ENCODE peak calls at places on chromosomes 2 and 18, in five cellular contexts. One of them, this sample, is unnamed.

GRCh38 chr18:70335892-70336726 is 47.3 kb downstream of the SOCS6 start:
- DNase-seq in GM23338: no peak
- DNase-seq in HCT116: no peak
- DNase-seq in adrenal gland: no peak
- DNase-seq in DND-41: no peak
- DNase-seq in this sample: no peak

GRCh38 chr2:42977236-42978174 is 185.1 kb upstream of the HAAO start:
- DNase-seq in GM23338: no peak
- DNase-seq in HCT116: no peak
- DNase-seq in adrenal gland: no peak
- DNase-seq in DND-41: no peak
- DNase-seq in this sample: no peak

GRCh38 chr18:26511339-26512071 is 36.8 kb downstream of the KCTD1 start:
- DNase-seq in GM23338: no peak
- DNase-seq in HCT116: no peak
- DNase-seq in adrenal gland: no peak
- DNase-seq in DND-41: no peak
- DNase-seq in this sample: no peak

GRCh38 chr2:97546711-97547110 is 43.0 kb downstream of the ANKRD36B start:
- DNase-seq in GM23338: no peak
- DNase-seq in HCT116: no peak
- DNase-seq in adrenal gland: no peak
- DNase-seq in DND-41: no peak
- DNase-seq in this sample: no peak

GRCh38 chr2:240379089-240379636 is 56.3 kb upstream of the GPC1 start:
- DNase-seq in GM23338: no peak
- DNase-seq in HCT116: no peak
- DNase-seq in adrenal gland: no peak
- DNase-seq in DND-41: no peak
- DNase-seq in this sample: no peak

GRCh38 chr2:150676747-150677382 is 189.4 kb upstream of the RND3 start:
- DNase-seq in GM23338: no peak
- DNase-seq in HCT116: no peak
- DNase-seq in adrenal gland: no peak
- DNase-seq in DND-41: no peak
- DNase-seq in this sample: no peak

GRCh38 chr2:223971-224760 is 39.7 kb downstream of the SH3YL1 start:
- DNase-seq in GM23338: no peak
- DNase-seq in HCT116: no peak
- DNase-seq in adrenal gland: no peak
- DNase-seq in DND-41: no peak
- DNase-seq in this sample: no peak

GRCh38 chr2:190355968-190356657 is 12.7 kb downstream of the INPP1 start:
- DNase-seq in GM23338: no peak
- DNase-seq in HCT116: no peak
- DNase-seq in adrenal gland: peak; percentile 48
- DNase-seq in DND-41: no peak
- DNase-seq in this sample: no peak

GRCh38 chr2:88059979-88060906 is 4.7 kb upstream of the KRCC1 start:
- DNase-seq in GM23338: peak; percentile 77
- DNase-seq in HCT116: peak; percentile 32
- DNase-seq in adrenal gland: no peak
- DNase-seq in DND-41: peak; percentile 39
- DNase-seq in this sample: no peak

GRCh38 chr2:169562519-169562918 is 11.1 kb downstream of the FASTKD1 start:
- DNase-seq in GM23338: no peak
- DNase-seq in HCT116: no peak
- DNase-seq in adrenal gland: no peak
- DNase-seq in DND-41: no peak
- DNase-seq in this sample: no peak

GRCh38 chr18:48672671-48673340 is 134.0 kb downstream of the CTIF start:
- DNase-seq in GM23338: no peak
- DNase-seq in HCT116: no peak
- DNase-seq in adrenal gland: no peak
- DNase-seq in DND-41: peak; percentile 57
- DNase-seq in this sample: no peak

GRCh38 chr2:156350374-156351142 is 18.0 kb upstream of the NR4A2 start:
- DNase-seq in GM23338: no peak
- DNase-seq in HCT116: no peak
- DNase-seq in adrenal gland: no peak
- DNase-seq in DND-41: no peak
- DNase-seq in this sample: no peak

GRCh38 chr18:63848159-63848558 is 39.3 kb upstream of the SERPINB2 start:
- DNase-seq in GM23338: peak; percentile 77
- DNase-seq in HCT116: peak; percentile 66
- DNase-seq in adrenal gland: no peak
- DNase-seq in DND-41: peak; percentile 7
- DNase-seq in this sample: peak; percentile 44

GRCh38 chr18:67139899-67140298 is 376.6 kb downstream of the DSEL start:
- DNase-seq in GM23338: no peak
- DNase-seq in HCT116: no peak
- DNase-seq in adrenal gland: no peak
- DNase-seq in DND-41: no peak
- DNase-seq in this sample: no peak

GRCh38 chr2:135820003-135820618 is 16.9 kb downstream of the LCT start:
- DNase-seq in GM23338: no peak
- DNase-seq in HCT116: no peak
- DNase-seq in adrenal gland: no peak
- DNase-seq in DND-41: peak; percentile 97
- DNase-seq in this sample: no peak

GRCh38 chr18:42742976-42743755 is 372.3 kb downstream of the RIT2 start:
- DNase-seq in GM23338: peak; percentile 23
- DNase-seq in HCT116: no peak
- DNase-seq in adrenal gland: no peak
- DNase-seq in DND-41: no peak
- DNase-seq in this sample: no peak

GRCh38 chr2:171513719-171514160 is 8.5 kb upstream of the CYBRD1 start:
- DNase-seq in GM23338: peak; percentile 53
- DNase-seq in HCT116: no peak
- DNase-seq in adrenal gland: no peak
- DNase-seq in DND-41: no peak
- DNase-seq in this sample: no peak

GRCh38 chr2:10438688-10439087 is 9.4 kb downstream of the ODC1 start:
- DNase-seq in GM23338: no peak
- DNase-seq in HCT116: no peak
- DNase-seq in adrenal gland: no peak
- DNase-seq in DND-41: no peak
- DNase-seq in this sample: no peak

GRCh38 chr18:70293166-70293565 is 4.3 kb downstream of the SOCS6 start:
- DNase-seq in GM23338: no peak
- DNase-seq in HCT116: no peak
- DNase-seq in adrenal gland: no peak
- DNase-seq in DND-41: no peak
- DNase-seq in this sample: no peak

GRCh38 chr18:43129946-43130523 is 14.6 kb upstream of the RIT2 start:
- DNase-seq in GM23338: no peak
- DNase-seq in HCT116: no peak
- DNase-seq in adrenal gland: no peak
- DNase-seq in DND-41: peak; percentile 12
- DNase-seq in this sample: peak; percentile 0

GRCh38 chr2:170202437-170202836 is 24.5 kb downstream of the MYO3B start:
- DNase-seq in GM23338: no peak
- DNase-seq in HCT116: no peak
- DNase-seq in adrenal gland: no peak
- DNase-seq in DND-41: no peak
- DNase-seq in this sample: no peak

GRCh38 chr2:219368690-219369108 is 19.0 kb downstream of the DNPEP start:
- DNase-seq in GM23338: no peak
- DNase-seq in HCT116: no peak
- DNase-seq in adrenal gland: no peak
- DNase-seq in DND-41: no peak
- DNase-seq in this sample: peak; percentile 31
- H3K4me3 ChIP-seq in GM23338: no peak overlapping the region
- H3K4me3 ChIP-seq in HCT116: no peak overlapping the region
- H3K4me3 ChIP-seq in adrenal gland: no peak overlapping the region
- H3K4me3 ChIP-seq in DND-41: no peak overlapping the region
- H3K4me3 ChIP-seq in this sample: no peak overlapping the region

GRCh38 chr2:56613917-56614316 is 430.1 kb downstream of the CCDC85A start:
- DNase-seq in GM23338: no peak
- DNase-seq in HCT116: no peak
- DNase-seq in adrenal gland: no peak
- DNase-seq in DND-41: no peak
- DNase-seq in this sample: peak; percentile 2
- TF ChIP-seq CTCF in GM23338: no peak
- TF ChIP-seq CTCF in HCT116: no peak
- TF ChIP-seq CTCF in adrenal gland: no peak
- TF ChIP-seq CTCF in DND-41: no peak
- TF ChIP-seq CTCF in this sample: no peak

GRCh38 chr2:120341977-120342376 is 4.0 kb upstream of the INHBB start:
- DNase-seq in GM23338: no peak
- DNase-seq in HCT116: no peak
- DNase-seq in adrenal gland: no peak
- DNase-seq in DND-41: no peak
- DNase-seq in this sample: no peak
- H3K4me3 ChIP-seq in GM23338: no peak overlapping the region
- H3K4me3 ChIP-seq in HCT116: no peak overlapping the region
- H3K4me3 ChIP-seq in adrenal gland: no peak overlapping the region
- H3K4me3 ChIP-seq in DND-41: no peak overlapping the region
- H3K4me3 ChIP-seq in this sample: no peak overlapping the region

DNA sequence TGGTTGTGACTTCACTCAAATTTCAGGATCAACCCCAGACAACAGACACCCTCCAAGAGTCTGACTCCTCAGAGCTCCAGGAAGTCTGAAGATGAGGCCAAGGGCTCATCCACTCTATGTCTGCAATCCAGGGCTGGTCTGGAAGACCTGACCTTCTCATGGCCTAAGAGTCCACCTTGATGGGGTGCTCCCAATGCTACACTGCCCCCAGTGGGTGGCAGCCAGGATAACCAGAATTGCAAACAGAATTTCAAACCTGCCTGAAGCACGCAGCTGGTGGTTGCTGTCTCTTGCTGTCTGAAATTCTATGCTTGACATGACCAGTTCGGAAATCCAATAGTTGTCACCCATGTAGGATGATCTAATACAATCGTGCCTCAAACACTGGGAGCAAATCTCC is 96.0 kb downstream of the UXS1 start:
- DNase-seq in GM23338: peak; percentile 46
- DNase-seq in HCT116: no peak
- DNase-seq in adrenal gland: no peak
- DNase-seq in DND-41: peak; percentile 27
- DNase-seq in this sample: no peak
- TF ChIP-seq CTCF in GM23338: peak; percentile 63
- TF ChIP-seq CTCF in HCT116: peak; percentile 15
- TF ChIP-seq CTCF in adrenal gland: no peak
- TF ChIP-seq CTCF in DND-41: peak; percentile 60
- TF ChIP-seq CTCF in this sample: peak; percentile 45

GRCh38 chr2:1898461-1899395 is 154.4 kb upstream of the PXDN start:
- DNase-seq in GM23338: no peak
- DNase-seq in HCT116: no peak
- DNase-seq in adrenal gland: no peak
- DNase-seq in DND-41: no peak
- DNase-seq in this sample: no peak
- H3K4me3 ChIP-seq in GM23338: no peak overlapping the region
- H3K4me3 ChIP-seq in HCT116: no peak overlapping the region
- H3K4me3 ChIP-seq in adrenal gland: no peak overlapping the region
- H3K4me3 ChIP-seq in DND-41: no peak overlapping the region
- H3K4me3 ChIP-seq in this sample: no peak overlapping the region

GRCh38 chr2:59885536-59885935 is 667.9 kb downstream of the BCL11A start:
- DNase-seq in GM23338: peak; percentile 47
- DNase-seq in HCT116: no peak
- DNase-seq in adrenal gland: no peak
- DNase-seq in DND-41: peak; percentile 67
- DNase-seq in this sample: no peak

GRCh38 chr2:59882279-59882678 is 671.2 kb downstream of the BCL11A start:
- DNase-seq in GM23338: no peak
- DNase-seq in HCT116: no peak
- DNase-seq in adrenal gland: no peak
- DNase-seq in DND-41: no peak
- DNase-seq in this sample: no peak

GRCh38 chr2:59884166-59884565 is 669.3 kb downstream of the BCL11A start:
- DNase-seq in GM23338: no peak
- DNase-seq in HCT116: no peak
- DNase-seq in adrenal gland: no peak
- DNase-seq in DND-41: no peak
- DNase-seq in this sample: no peak

GRCh38 chr2:59881214-59881613 is 672.2 kb downstream of the BCL11A start:
- DNase-seq in GM23338: no peak
- DNase-seq in HCT116: no peak
- DNase-seq in adrenal gland: no peak
- DNase-seq in DND-41: no peak
- DNase-seq in this sample: no peak

DNA sequence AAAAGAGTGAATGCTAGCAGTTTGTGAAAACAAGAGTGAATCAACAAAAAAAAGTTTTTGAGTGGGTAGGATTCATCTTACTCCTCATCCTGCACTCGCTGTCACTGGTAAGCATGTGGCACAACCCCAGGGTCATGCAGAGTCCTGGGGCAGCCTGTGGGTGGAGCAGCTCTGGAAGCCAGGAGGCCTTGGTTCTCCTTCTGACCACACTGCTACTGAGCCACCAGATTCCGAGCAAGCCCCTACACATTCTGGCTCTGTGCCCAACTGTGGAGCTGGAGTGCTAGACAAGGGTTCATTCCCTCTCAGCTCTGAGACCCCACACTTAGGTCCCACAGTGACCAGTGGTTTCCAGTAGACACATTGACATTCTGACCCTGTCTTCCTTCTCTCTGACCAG is 670.6 kb downstream of the BCL11A start:
- DNase-seq in GM23338: no peak
- DNase-seq in HCT116: no peak
- DNase-seq in adrenal gland: no peak
- DNase-seq in DND-41: no peak
- DNase-seq in this sample: no peak
- TF ChIP-seq CTCF in GM23338: no peak
- TF ChIP-seq CTCF in HCT116: no peak
- TF ChIP-seq CTCF in adrenal gland: no peak
- TF ChIP-seq CTCF in DND-41: no peak
- TF ChIP-seq CTCF in this sample: no peak

This sample was measured in HFF-Myc.